ENCODE peak calls at places on chromosome 6, in five cellular contexts. One of them, this sample, is unnamed.

GRCh38 chr6:49463612-49463967 is 420 bp downstream of the CENPQ start:
- DNase-seq in HCT116: no peak
- DNase-seq in GM12878: no peak
- DNase-seq in Panc1: no peak
- DNase-seq in HepG2: no peak
- DNase-seq in this sample: no peak

GRCh38 chr6:79421001-79421411 is 116.2 kb downstream of the LCA5 start:
- DNase-seq in HCT116: no peak
- DNase-seq in GM12878: no peak
- DNase-seq in Panc1: no peak
- DNase-seq in HepG2: no peak
- DNase-seq in this sample: no peak

GRCh38 chr6:170173416-170173990 is 117.4 kb downstream of the DLL1 start:
- DNase-seq in HCT116: no peak
- DNase-seq in GM12878: no peak
- DNase-seq in Panc1: no peak
- DNase-seq in HepG2: no peak
- DNase-seq in this sample: no peak

GRCh38 chr6:170027111-170028043 is 263.5 kb downstream of the DLL1 start:
- DNase-seq in HCT116: no peak
- DNase-seq in GM12878: no peak
- DNase-seq in Panc1: no peak
- DNase-seq in HepG2: no peak
- DNase-seq in this sample: no peak

GRCh38 chr6:134925800-134926199 is 24.1 kb downstream of the ALDH8A1 start:
- DNase-seq in HCT116: no peak
- DNase-seq in GM12878: no peak
- DNase-seq in Panc1: no peak
- DNase-seq in HepG2: no peak
- DNase-seq in this sample: no peak

GRCh38 chr6:117077300-117077699 is 188.1 kb upstream of the VGLL2 start:
- DNase-seq in HCT116: no peak
- DNase-seq in GM12878: no peak
- DNase-seq in Panc1: no peak
- DNase-seq in HepG2: no peak
- DNase-seq in this sample: no peak

GRCh38 chr6:167493961-167494697 is 169.2 kb downstream of the TTLL2 start:
- DNase-seq in HCT116: no peak
- DNase-seq in GM12878: no peak
- DNase-seq in Panc1: no peak
- DNase-seq in HepG2: no peak
- DNase-seq in this sample: no peak

GRCh38 chr6:8195040-8195713 is 92.8 kb upstream of the EEF1E1 start:
- DNase-seq in HCT116: peak
- DNase-seq in GM12878: no peak
- DNase-seq in Panc1: no peak
- DNase-seq in HepG2: peak
- DNase-seq in this sample: no peak

GRCh38 chr6:71383476-71383875 is 94.9 kb downstream of the OGFRL1 start:
- DNase-seq in HCT116: peak
- DNase-seq in GM12878: no peak
- DNase-seq in Panc1: no peak
- DNase-seq in HepG2: no peak
- DNase-seq in this sample: no peak

GRCh38 chr6:10112871-10113584 is 301.8 kb downstream of the TFAP2A start:
- DNase-seq in HCT116: no peak
- DNase-seq in GM12878: no peak
- DNase-seq in Panc1: no peak
- DNase-seq in HepG2: no peak
- DNase-seq in this sample: no peak

GRCh38 chr6:142378138-142378875 is 76.5 kb downstream of the ADGRG6 start:
- DNase-seq in HCT116: peak
- DNase-seq in GM12878: no peak
- DNase-seq in Panc1: no peak
- DNase-seq in HepG2: peak
- DNase-seq in this sample: no peak

GRCh38 chr6:18179770-18180393 is 24.7 kb downstream of the KDM1B start:
- DNase-seq in HCT116: no peak
- DNase-seq in GM12878: no peak
- DNase-seq in Panc1: no peak
- DNase-seq in HepG2: no peak
- DNase-seq in this sample: peak

GRCh38 chr6:36938536-36938935 is 16.0 kb upstream of the PI16 start:
- DNase-seq in HCT116: no peak
- DNase-seq in GM12878: no peak
- DNase-seq in Panc1: no peak
- DNase-seq in HepG2: no peak
- DNase-seq in this sample: no peak

GRCh38 chr6:1622851-1623768 is 13.4 kb downstream of the FOXC1 start:
- DNase-seq in HCT116: no peak
- DNase-seq in GM12878: no peak
- DNase-seq in Panc1: no peak
- DNase-seq in HepG2: no peak
- DNase-seq in this sample: no peak

GRCh38 chr6:25456656-25457055 is 177.5 kb downstream of the CARMIL1 start:
- DNase-seq in HCT116: no peak
- DNase-seq in GM12878: no peak
- DNase-seq in Panc1: no peak
- DNase-seq in HepG2: no peak
- DNase-seq in this sample: no peak

GRCh38 chr6:170025341-170026271 is 265.3 kb downstream of the DLL1 start:
- DNase-seq in HCT116: no peak
- DNase-seq in GM12878: no peak
- DNase-seq in Panc1: no peak
- DNase-seq in HepG2: no peak
- DNase-seq in this sample: no peak

GRCh38 chr6:163466839-163467390 is 52.4 kb downstream of the QKI start:
- DNase-seq in HCT116: no peak
- DNase-seq in GM12878: no peak
- DNase-seq in Panc1: no peak
- DNase-seq in HepG2: no peak
- DNase-seq in this sample: no peak

GRCh38 chr6:166106076-166106686 is 61.5 kb downstream of the TBXT start:
- DNase-seq in HCT116: peak
- DNase-seq in GM12878: peak
- DNase-seq in Panc1: peak
- DNase-seq in HepG2: peak
- DNase-seq in this sample: peak

GRCh38 chr6:47098570-47098993 is 56.5 kb upstream of the ADGRF1 start:
- DNase-seq in HCT116: no peak
- DNase-seq in GM12878: no peak
- DNase-seq in Panc1: no peak
- DNase-seq in HepG2: no peak
- DNase-seq in this sample: peak

GRCh38 chr6:86477510-86478166 is 459.7 kb upstream of the HTR1E start:
- DNase-seq in HCT116: no peak
- DNase-seq in GM12878: no peak
- DNase-seq in Panc1: no peak
- DNase-seq in HepG2: no peak
- DNase-seq in this sample: no peak

GRCh38 chr6:128311944-128312570 is 208.3 kb downstream of the PTPRK start:
- DNase-seq in HCT116: no peak
- DNase-seq in GM12878: no peak
- DNase-seq in Panc1: no peak
- DNase-seq in HepG2: no peak
- DNase-seq in this sample: no peak

GRCh38 chr6:20746024-20746423 is 211.8 kb downstream of the CDKAL1 start:
- DNase-seq in HCT116: no peak
- DNase-seq in GM12878: no peak
- DNase-seq in Panc1: no peak
- DNase-seq in HepG2: no peak
- DNase-seq in this sample: no peak

GRCh38 chr6:47097092-47097945 is 55.2 kb upstream of the ADGRF1 start:
- DNase-seq in HCT116: peak
- DNase-seq in GM12878: peak
- DNase-seq in Panc1: peak
- DNase-seq in HepG2: peak
- DNase-seq in this sample: peak

GRCh38 chr6:160030103-160030502 is 61.2 kb downstream of the IGF2R start:
- DNase-seq in HCT116: no peak
- DNase-seq in GM12878: no peak
- DNase-seq in Panc1: no peak
- DNase-seq in HepG2: no peak
- DNase-seq in this sample: no peak

GRCh38 chr6:7809346-7809745 is 83.4 kb downstream of the BMP6 start:
- DNase-seq in HCT116: no peak
- DNase-seq in GM12878: no peak
- DNase-seq in Panc1: no peak
- DNase-seq in HepG2: no peak
- DNase-seq in this sample: no peak

GRCh38 chr6:168291450-168291849 is 28.1 kb downstream of the DACT2 start:
- DNase-seq in HCT116: no peak
- DNase-seq in GM12878: no peak
- DNase-seq in Panc1: no peak
- DNase-seq in HepG2: no peak
- DNase-seq in this sample: no peak

GRCh38 chr6:132830236-132830799 is 15.9 kb downstream of the RPS12 start:
- DNase-seq in HCT116: no peak
- DNase-seq in GM12878: no peak
- DNase-seq in Panc1: no peak
- DNase-seq in HepG2: peak
- DNase-seq in this sample: no peak

GRCh38 chr6:129031051-129031599 is 148.2 kb downstream of the LAMA2 start:
- DNase-seq in HCT116: no peak
- DNase-seq in GM12878: no peak
- DNase-seq in Panc1: no peak
- DNase-seq in HepG2: no peak
- DNase-seq in this sample: no peak

GRCh38 chr6:12751694-12752304 is 35.2 kb downstream of the PHACTR1 start:
- DNase-seq in HCT116: no peak
- DNase-seq in GM12878: no peak
- DNase-seq in Panc1: no peak
- DNase-seq in HepG2: peak
- DNase-seq in this sample: peak

GRCh38 chr6:111057074-111057752 is 30.1 kb upstream of the SLC16A10 start:
- DNase-seq in HCT116: peak
- DNase-seq in GM12878: no peak
- DNase-seq in Panc1: peak
- DNase-seq in HepG2: peak
- DNase-seq in this sample: peak

GRCh38 chr6:159819098-159819497 is 19.0 kb downstream of the PNLDC1 start:
- DNase-seq in HCT116: no peak
- DNase-seq in GM12878: no peak
- DNase-seq in Panc1: no peak
- DNase-seq in HepG2: no peak
- DNase-seq in this sample: no peak

DNA sequence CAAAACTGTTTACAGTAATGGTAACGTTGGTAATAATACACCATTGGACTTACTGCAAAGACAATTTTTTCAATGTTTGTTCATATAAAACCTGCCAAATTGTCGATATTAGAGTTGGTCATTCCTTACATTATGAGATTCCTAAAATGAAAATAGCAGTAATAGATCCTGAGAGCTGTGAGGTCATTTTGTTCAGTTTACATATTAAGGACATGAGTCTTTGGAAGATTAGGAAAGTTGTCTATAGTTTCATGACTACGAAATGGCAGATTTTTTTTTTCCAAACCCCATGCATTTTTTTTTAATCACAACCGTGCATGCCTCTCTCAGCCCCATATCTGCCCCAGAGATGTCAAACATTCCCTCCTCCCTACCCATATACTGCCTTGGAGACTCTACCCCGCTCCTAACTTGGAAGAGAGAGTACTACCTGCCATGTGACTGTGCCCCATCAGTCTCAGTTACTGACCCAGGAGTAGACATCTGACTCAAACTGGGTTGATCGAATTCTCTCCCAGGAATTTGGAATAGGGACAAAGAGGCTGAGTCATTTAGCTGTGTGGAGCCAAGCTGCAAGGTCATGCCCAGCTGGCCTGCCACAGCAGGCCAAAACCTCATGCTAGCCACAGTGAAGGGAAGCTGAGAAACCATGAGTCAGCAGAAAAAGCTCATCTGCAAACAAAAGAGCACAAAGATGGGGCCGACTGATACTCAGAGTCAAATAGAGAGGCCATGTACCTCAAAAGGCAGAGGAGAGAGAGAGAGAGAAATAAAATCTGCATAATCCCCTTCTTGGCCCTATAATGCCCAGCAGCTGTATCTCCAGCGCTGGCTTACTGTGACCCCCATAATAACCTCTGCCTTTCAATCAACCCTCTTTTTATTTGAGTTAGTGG is 21.0 kb upstream of the AKIRIN2 start:
- DNase-seq in HCT116: peak
- DNase-seq in GM12878: peak
- DNase-seq in Panc1: peak
- DNase-seq in HepG2: peak
- DNase-seq in this sample: peak
- TF ChIP-seq REST in HCT116: no peak
- TF ChIP-seq REST in GM12878: no peak
- TF ChIP-seq REST in Panc1: no peak
- TF ChIP-seq REST in HepG2: no peak
- TF ChIP-seq REST in this sample: no peak

GRCh38 chr6:32107447-32107846 is 1.7 kb downstream of the TNXB start:
- DNase-seq in HCT116: no peak
- DNase-seq in GM12878: no peak
- DNase-seq in Panc1: no peak
- DNase-seq in HepG2: no peak
- DNase-seq in this sample: no peak
- TF ChIP-seq REST in HCT116: no peak
- TF ChIP-seq REST in GM12878: no peak
- TF ChIP-seq REST in Panc1: no peak
- TF ChIP-seq REST in HepG2: no peak
- TF ChIP-seq REST in this sample: no peak

DNA sequence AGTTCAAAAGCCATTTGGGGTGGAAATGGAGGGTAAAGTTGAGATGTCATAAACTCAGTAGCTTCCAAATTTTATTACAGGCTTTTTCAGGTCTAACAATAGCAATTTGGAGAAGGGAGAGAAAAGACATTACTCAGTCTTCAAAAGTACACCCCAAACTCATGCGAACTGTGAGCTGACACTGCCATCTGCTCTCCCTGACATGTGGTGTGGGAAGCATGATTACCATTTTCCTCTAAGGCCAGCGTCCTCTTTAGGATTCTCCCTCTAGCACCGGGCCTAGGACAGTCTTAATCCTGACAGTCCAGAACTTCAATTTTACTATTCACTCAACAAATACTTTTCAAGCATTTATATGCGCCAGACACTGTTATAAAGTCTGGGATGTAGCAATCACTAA is 536.0 kb upstream of the JARID2 start:
- DNase-seq in HCT116: no peak
- DNase-seq in GM12878: no peak
- DNase-seq in Panc1: no peak
- DNase-seq in HepG2: no peak
- DNase-seq in this sample: no peak
- TF ChIP-seq REST in HCT116: no peak
- TF ChIP-seq REST in GM12878: no peak
- TF ChIP-seq REST in Panc1: no peak
- TF ChIP-seq REST in HepG2: no peak
- TF ChIP-seq REST in this sample: no peak

DNA sequence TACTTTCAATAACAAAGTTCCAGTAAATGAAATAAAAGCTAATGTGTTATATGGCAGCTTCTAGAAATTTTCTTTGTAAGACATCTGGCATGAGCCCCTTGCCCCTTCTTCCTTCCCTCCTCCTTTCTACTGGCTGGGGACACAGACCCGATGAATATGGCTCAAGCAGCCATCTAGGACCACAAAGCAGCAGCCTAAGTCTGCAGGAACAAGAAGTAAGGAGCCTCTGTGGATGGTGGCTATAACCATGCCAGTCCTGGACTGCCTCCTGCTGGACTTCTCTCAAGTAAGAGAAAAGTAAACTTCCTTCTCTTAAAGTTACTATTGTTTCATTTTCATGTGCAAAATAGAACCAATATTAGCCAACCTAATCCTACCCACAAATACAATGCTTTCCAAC is 114.9 kb upstream of the DST start:
- DNase-seq in HCT116: no peak
- DNase-seq in GM12878: no peak
- DNase-seq in Panc1: peak
- DNase-seq in HepG2: peak
- DNase-seq in this sample: peak
- TF ChIP-seq REST in HCT116: no peak
- TF ChIP-seq REST in GM12878: no peak
- TF ChIP-seq REST in Panc1: no peak
- TF ChIP-seq REST in HepG2: no peak
- TF ChIP-seq REST in this sample: no peak